ENCODE peak calls at places on chromosomes 13 and 19, in eight cellular contexts. J is pons; A is T-helper 2 cell; Q is stimulated activated CD4-positive, alpha-beta T cell treated with anti-CD3 and anti-CD28 coated beads, Interleukin-2, amount 100 ng/mL, for 48 hours; V is activated CD4-positive, alpha-beta T cell treated with anti-CD3 and anti-CD28 coated beads, Interleukin-2, amount 10 ng/mL, durations not matched to agents 7 days and 5 days; T is stimulated activated CD8-positive, alpha-beta memory T cell treated with anti-CD3 and anti-CD28 coated beads, Interleukin-15, amount 100 ng/mL, for 1 hour; L is activated CD8-positive, alpha-beta memory T cell treated with anti-CD3 and anti-CD28 coated beads for 4 hours; F is fibroblast of mammary gland. S is an unnamed sample.

GRCh38 chr19:1646931-1647663 is 5.3 kb downstream of the TCF3 start:
- DNase-seq in J (no peak), A (no peak), Q (no peak), V (no peak), T (no peak), L (no peak), F (no peak), S (no peak)

GRCh38 chr13:36567485-36567884 is 106.3 kb upstream of the SERTM1 start:
- DNase-seq in J (no peak), A (no peak), Q (no peak), V (no peak), T (no peak), L (no peak), F (no peak), S (no peak)

GRCh38 chr19:21439372-21439771 is 42.4 kb downstream of the ZNF493 start:
- DNase-seq in J (no peak), A (no peak), Q (no peak), V (no peak), T (no peak), L (no peak), F (no peak), S (no peak)

GRCh38 chr19:10100163-10100785 is 2.2 kb downstream of the ANGPTL6 start:
- DNase-seq in J (no peak), A (no peak), Q (no peak), V (no peak), T (no peak), L (no peak), F (no peak), S (no peak)

GRCh38 chr13:52845334-52845761 is 3.1 kb downstream of the PCDH8 start:
- DNase-seq in J (no peak), A (no peak), Q (no peak), V (no peak), T (no peak), L (no peak), F (no peak), S (no peak)

GRCh38 chr19:41888926-41889325 is 5.9 kb downstream of the ARHGEF1 start:
- DNase-seq in J (no peak), A (no peak), Q (no peak), V (no peak), T (no peak), L (no peak), F (no peak), S (no peak)

GRCh38 chr13:99922631-99923404 is 48.7 kb downstream of the ZIC5 start:
- DNase-seq in J (no peak), A (no peak), Q (no peak), V (no peak), T (no peak), L (no peak), F (no peak), S (no peak)

GRCh38 chr13:50357586-50358118 is 342.4 kb downstream of the KCNRG start:
- DNase-seq in J (peak), A (no peak), Q (no peak), V (no peak), T (no peak), L (no peak), F (peak), S (no peak)

GRCh38 chr13:22110368-22110767 is 439.5 kb downstream of the FGF9 start:
- DNase-seq in J (no peak), A (no peak), Q (no peak), V (no peak), T (no peak), L (no peak), F (no peak), S (no peak)

GRCh38 chr19:15107056-15108010 is at the start of gene SYDE1:
- DNase-seq in J (no peak), A (no peak), Q (no peak), V (no peak), T (no peak), L (no peak), F (peak), S (no peak)

GRCh38 chr19:1070576-1070930 is 3.6 kb downstream of the ARHGAP45 start:
- DNase-seq in J (no peak), A (no peak), Q (no peak), V (no peak), T (no peak), L (no peak), F (no peak), S (no peak)

GRCh38 chr19:45645068-45645630 is 6.0 kb upstream of the EML2 start:
- DNase-seq in J (no peak), A (no peak), Q (no peak), V (no peak), T (no peak), L (no peak), F (no peak), S (no peak)

GRCh38 chr19:409515-410242 is 732 bp upstream of the C2CD4C start:
- DNase-seq in J (no peak), A (no peak), Q (no peak), V (no peak), T (no peak), L (no peak), F (no peak), S (peak)

GRCh38 chr19:7547153-7547552 is 11.6 kb downstream of the PNPLA6 start:
- DNase-seq in J (no peak), A (no peak), Q (no peak), V (no peak), T (no peak), L (no peak), F (no peak), S (no peak)

GRCh38 chr19:17074628-17075034 is 621 bp downstream of the HAUS8 start:
- DNase-seq in J (peak), A (no peak), Q (no peak), V (no peak), T (no peak), L (no peak), F (no peak), S (no peak)

GRCh38 chr13:72255908-72256307 is 388.9 kb upstream of the DACH1 start:
- DNase-seq in J (peak), A (no peak), Q (no peak), V (no peak), T (no peak), L (no peak), F (peak), S (peak)

GRCh38 chr19:4012092-4012974 is 4.8 kb downstream of the PIAS4 start:
- DNase-seq in J (no peak), A (no peak), Q (no peak), V (no peak), T (no peak), L (no peak), F (no peak), S (no peak)

GRCh38 chr13:64273780-64274179 is 2858.1 kb upstream of the PCDH20 start:
- DNase-seq in J (no peak), A (no peak), Q (no peak), V (no peak), T (no peak), L (no peak), F (no peak), S (no peak)

GRCh38 chr19:43765109-43765876 is 10.5 kb upstream of the SMG9 start:
- DNase-seq in J (peak), A (peak), Q (peak), V (peak), T (peak), L (peak), F (peak), S (peak)

GRCh38 chr19:48751835-48752510 is 468 bp downstream of the FUT1 start:
- DNase-seq in J (no peak), A (no peak), Q (no peak), V (peak), T (no peak), L (no peak), F (no peak), S (no peak)

GRCh38 chr19:55113570-55114039 is 3.8 kb downstream of the PPP1R12C start:
- DNase-seq in J (peak), A (no peak), Q (no peak), V (no peak), T (no peak), L (no peak), F (peak), S (no peak)

GRCh38 chr19:14073232-14073924 is 792 bp downstream of the MISP3 start:
- DNase-seq in J (peak), A (peak), Q (peak), V (peak), T (peak), L (peak), F (peak), S (peak)

GRCh38 chr19:765179-765738 is 14.3 kb downstream of the MISP start:
- DNase-seq in J (no peak), A (no peak), Q (no peak), V (no peak), T (no peak), L (no peak), F (no peak), S (no peak)

GRCh38 chr13:65710514-65710913 is 1519.6 kb downstream of the PCDH9 start:
- DNase-seq in J (no peak), A (no peak), Q (no peak), V (no peak), T (no peak), L (no peak), F (no peak), S (no peak)

GRCh38 chr19:43560687-43561086 is 14.6 kb downstream of the XRCC1 start:
- DNase-seq in J (no peak), A (no peak), Q (no peak), V (no peak), T (no peak), L (no peak), F (peak), S (peak)

GRCh38 chr19:48997972-48998371 is 4.3 kb downstream of the RUVBL2 start:
- DNase-seq in J (no peak), A (no peak), Q (peak), V (peak), T (no peak), L (no peak), F (peak), S (peak)

GRCh38 chr13:106570354-106570822 is 2.5 kb upstream of the ARGLU1 start:
- DNase-seq in J (no peak), A (peak), Q (peak), V (peak), T (peak), L (peak), F (peak), S (no peak)

GRCh38 chr13:98719527-98720250 is 32.8 kb downstream of the SLC15A1 start:
- DNase-seq in J (no peak), A (no peak), Q (no peak), V (no peak), T (no peak), L (no peak), F (no peak), S (no peak)

GRCh38 chr13:35210234-35210633 is 266.3 kb downstream of the MAB21L1 start:
- DNase-seq in J (peak), A (no peak), Q (no peak), V (no peak), T (no peak), L (no peak), F (peak), S (peak)